ENCODE peak calls at places on chromosome 12, in nine cellular contexts. One of them, this sample, is unnamed.

GRCh38 chr12:131002271-131002670 is 48.6 kb downstream of the ADGRD1 start:
- DNase-seq in GM06990: no peak
- DNase-seq in keratinocyte: no peak
- DNase-seq in dorsolateral prefrontal cortex: no peak
- DNase-seq in tibial nerve: no peak
- DNase-seq in CD8-positive, alpha-beta T cell: no peak
- DNase-seq in stomach: no peak
- DNase-seq in choroid plexus epithelial cell: no peak
- DNase-seq in AG10803: no peak
- DNase-seq in this sample: no peak

GRCh38 chr12:43011383-43011926 is 421.9 kb upstream of the PRICKLE1 start:
- DNase-seq in keratinocyte: no peak
- DNase-seq in CD8-positive, alpha-beta T cell: no peak
- DNase-seq in choroid plexus epithelial cell: no peak
- DNase-seq in AG10803: no peak
- DNase-seq in dorsolateral prefrontal cortex: no peak
- DNase-seq in tibial nerve: no peak
- DNase-seq in stomach: no peak
- DNase-seq in GM06990: no peak
- DNase-seq in this sample: peak; percentile 5

GRCh38 chr12:47797432-47797831 is 22.3 kb downstream of the HDAC7 start:
- DNase-seq in dorsolateral prefrontal cortex: no peak
- DNase-seq in AG10803: no peak
- DNase-seq in keratinocyte: no peak
- DNase-seq in stomach: peak; percentile 49
- DNase-seq in tibial nerve: no peak
- DNase-seq in GM06990: no peak
- DNase-seq in CD8-positive, alpha-beta T cell: peak; percentile 62
- DNase-seq in choroid plexus epithelial cell: no peak
- DNase-seq in this sample: no peak

GRCh38 chr12:115323223-115323905 is 639.4 kb upstream of the TBX3 start:
- DNase-seq in CD8-positive, alpha-beta T cell: no peak
- DNase-seq in keratinocyte: peak; percentile 69
- DNase-seq in dorsolateral prefrontal cortex: no peak
- DNase-seq in AG10803: peak; percentile 81
- DNase-seq in choroid plexus epithelial cell: peak; percentile 67
- DNase-seq in GM06990: no peak
- DNase-seq in stomach: no peak
- DNase-seq in tibial nerve: no peak
- DNase-seq in this sample: peak; percentile 92

GRCh38 chr12:2265461-2266167 is 212.8 kb downstream of the CACNA1C start:
- DNase-seq in AG10803: peak; percentile 88
- DNase-seq in stomach: no peak
- DNase-seq in dorsolateral prefrontal cortex: no peak
- DNase-seq in choroid plexus epithelial cell: peak; percentile 63
- DNase-seq in tibial nerve: no peak
- DNase-seq in GM06990: no peak
- DNase-seq in CD8-positive, alpha-beta T cell: no peak
- DNase-seq in keratinocyte: no peak
- DNase-seq in this sample: peak; percentile 92

GRCh38 chr12:68565391-68565903 is 45.3 kb upstream of the RAP1B start:
- DNase-seq in keratinocyte: no peak
- DNase-seq in AG10803: peak; percentile 94
- DNase-seq in CD8-positive, alpha-beta T cell: no peak
- DNase-seq in dorsolateral prefrontal cortex: no peak
- DNase-seq in tibial nerve: no peak
- DNase-seq in choroid plexus epithelial cell: peak; percentile 88
- DNase-seq in GM06990: no peak
- DNase-seq in stomach: no peak
- DNase-seq in this sample: peak; percentile 90

GRCh38 chr12:111741235-111741812 is 25.4 kb upstream of the ALDH2 start:
- DNase-seq in GM06990: no peak
- DNase-seq in tibial nerve: no peak
- DNase-seq in choroid plexus epithelial cell: peak; percentile 56
- DNase-seq in dorsolateral prefrontal cortex: no peak
- DNase-seq in stomach: peak; percentile 43
- DNase-seq in keratinocyte: no peak
- DNase-seq in CD8-positive, alpha-beta T cell: no peak
- DNase-seq in AG10803: no peak
- DNase-seq in this sample: no peak

GRCh38 chr12:122421815-122422737 is at the start of gene CLIP1:
- DNase-seq in AG10803: peak; percentile 80
- DNase-seq in dorsolateral prefrontal cortex: peak; percentile 39
- DNase-seq in stomach: peak; percentile 72
- DNase-seq in GM06990: peak; percentile 82
- DNase-seq in keratinocyte: no peak
- DNase-seq in tibial nerve: peak; percentile 52
- DNase-seq in CD8-positive, alpha-beta T cell: peak; percentile 55
- DNase-seq in choroid plexus epithelial cell: peak; percentile 75
- DNase-seq in this sample: peak; percentile 63

DNA sequence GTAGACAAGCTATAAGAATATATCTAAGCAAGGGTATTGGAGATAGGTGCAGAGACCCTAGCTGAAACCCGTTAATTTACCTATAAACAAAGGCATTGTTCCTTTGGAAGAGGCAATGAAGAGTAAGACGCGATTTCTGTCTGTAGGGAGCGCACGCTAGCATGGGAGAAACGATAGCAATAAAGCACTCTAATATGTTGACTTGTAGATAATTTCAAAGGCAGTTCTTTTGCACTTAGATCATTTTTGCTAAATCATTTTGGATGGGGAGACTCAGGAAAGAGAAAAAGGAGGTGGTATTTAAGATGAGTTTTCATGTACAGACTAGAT is 648 bp downstream of the CCDC77 start:
- DNase-seq in GM06990: no peak
- DNase-seq in stomach: no peak
- DNase-seq in dorsolateral prefrontal cortex: no peak
- DNase-seq in keratinocyte: no peak
- DNase-seq in AG10803: peak; percentile 36
- DNase-seq in tibial nerve: no peak
- DNase-seq in choroid plexus epithelial cell: peak; percentile 65
- DNase-seq in CD8-positive, alpha-beta T cell: no peak
- DNase-seq in this sample: peak; percentile 47
- TF ChIP-seq CTCF in GM06990: peak; percentile 38
- TF ChIP-seq CTCF in stomach: no peak
- TF ChIP-seq CTCF in dorsolateral prefrontal cortex: no peak
- TF ChIP-seq CTCF in keratinocyte: peak; percentile 47
- TF ChIP-seq CTCF in AG10803: peak; percentile 57
- TF ChIP-seq CTCF in tibial nerve: no peak
- TF ChIP-seq CTCF in choroid plexus epithelial cell: peak; percentile 57
- TF ChIP-seq CTCF in CD8-positive, alpha-beta T cell: no peak
- TF ChIP-seq CTCF in this sample: peak; percentile 51

GRCh38 chr12:94644622-94645021 is 5.7 kb downstream of the TMCC3 start:
- DNase-seq in AG10803: peak; percentile 22
- DNase-seq in dorsolateral prefrontal cortex: no peak
- DNase-seq in keratinocyte: no peak
- DNase-seq in choroid plexus epithelial cell: peak; percentile 92
- DNase-seq in stomach: no peak
- DNase-seq in tibial nerve: peak; percentile 31
- DNase-seq in CD8-positive, alpha-beta T cell: no peak
- DNase-seq in GM06990: peak; percentile 45
- DNase-seq in this sample: peak; percentile 97

GRCh38 chr12:94641283-94641682 is 9.1 kb downstream of the TMCC3 start:
- DNase-seq in CD8-positive, alpha-beta T cell: no peak
- DNase-seq in choroid plexus epithelial cell: no peak
- DNase-seq in GM06990: no peak
- DNase-seq in keratinocyte: no peak
- DNase-seq in stomach: no peak
- DNase-seq in dorsolateral prefrontal cortex: no peak
- DNase-seq in tibial nerve: no peak
- DNase-seq in AG10803: no peak
- DNase-seq in this sample: no peak

GRCh38 chr12:94643585-94643984 is 6.8 kb downstream of the TMCC3 start:
- DNase-seq in keratinocyte: no peak
- DNase-seq in dorsolateral prefrontal cortex: no peak
- DNase-seq in AG10803: no peak
- DNase-seq in tibial nerve: no peak
- DNase-seq in stomach: no peak
- DNase-seq in CD8-positive, alpha-beta T cell: no peak
- DNase-seq in GM06990: no peak
- DNase-seq in choroid plexus epithelial cell: peak; percentile 31
- DNase-seq in this sample: peak; percentile 62

GRCh38 chr12:94640134-94640928 is 10.0 kb downstream of the TMCC3 start:
- DNase-seq in choroid plexus epithelial cell: peak; percentile 96
- DNase-seq in dorsolateral prefrontal cortex: no peak
- DNase-seq in AG10803: peak; percentile 30
- DNase-seq in keratinocyte: no peak
- DNase-seq in GM06990: peak; percentile 73
- DNase-seq in stomach: no peak
- DNase-seq in CD8-positive, alpha-beta T cell: no peak
- DNase-seq in tibial nerve: peak; percentile 39
- DNase-seq in this sample: peak; percentile 95

GRCh38 chr12:94644141-94644575 is 6.2 kb downstream of the TMCC3 start:
- DNase-seq in choroid plexus epithelial cell: peak; percentile 71
- DNase-seq in dorsolateral prefrontal cortex: no peak
- DNase-seq in stomach: no peak
- DNase-seq in AG10803: no peak
- DNase-seq in tibial nerve: no peak
- DNase-seq in keratinocyte: no peak
- DNase-seq in CD8-positive, alpha-beta T cell: no peak
- DNase-seq in GM06990: peak; percentile 38
- DNase-seq in this sample: peak; percentile 89
- H3K4me3 ChIP-seq in choroid plexus epithelial cell: peak overlapping the region; percentile 23
- H3K4me3 ChIP-seq in dorsolateral prefrontal cortex: no peak overlapping the region
- H3K4me3 ChIP-seq in stomach: no peak overlapping the region
- H3K4me3 ChIP-seq in AG10803: no peak overlapping the region
- H3K4me3 ChIP-seq in tibial nerve: no peak overlapping the region
- H3K4me3 ChIP-seq in keratinocyte: peak overlapping the region; percentile 36
- H3K4me3 ChIP-seq in CD8-positive, alpha-beta T cell: no peak overlapping the region
- H3K4me3 ChIP-seq in GM06990: no peak overlapping the region
- H3K4me3 ChIP-seq in this sample: peak overlapping the region; percentile 25

DNA sequence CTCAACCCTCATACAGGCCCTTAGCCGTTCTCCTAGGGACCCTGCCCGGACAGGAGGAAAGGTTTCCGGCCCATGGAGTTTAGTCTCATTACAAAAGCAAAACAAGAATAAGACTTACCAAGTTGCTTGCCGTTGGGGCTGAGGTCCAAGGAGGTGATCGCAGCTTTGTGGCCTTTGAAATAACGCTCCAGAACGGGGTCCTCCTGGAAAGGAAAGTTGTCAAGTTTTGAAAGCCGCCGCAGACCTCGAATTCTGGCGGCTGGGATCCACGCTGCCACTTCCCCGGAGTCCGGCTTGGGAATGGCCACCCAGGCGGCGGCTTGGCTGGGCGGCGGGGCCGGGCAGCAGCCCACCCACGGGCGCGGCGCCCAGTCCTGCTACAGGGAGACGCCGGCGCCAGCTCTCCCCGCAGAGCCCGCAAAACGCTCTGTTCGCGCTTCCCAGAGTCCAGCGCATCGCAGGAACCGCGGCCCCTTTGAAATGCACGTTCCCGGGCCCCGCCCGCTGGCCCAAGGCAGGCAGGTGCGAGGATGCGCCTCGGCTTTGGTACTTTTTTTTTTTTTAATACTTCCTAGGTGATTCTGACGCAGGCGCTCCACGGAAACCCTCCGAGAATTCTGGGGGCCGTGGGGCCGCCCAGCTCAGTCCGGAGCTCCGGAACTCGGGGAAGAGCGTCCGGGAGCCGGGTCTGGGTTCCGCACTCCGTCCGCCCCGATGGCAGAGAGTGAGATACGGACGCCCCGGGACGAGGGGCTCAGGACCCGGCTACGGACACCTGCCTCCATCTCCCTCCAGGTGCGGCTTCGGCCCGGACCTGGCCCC is 617 bp upstream of the GALNT4 start:
- DNase-seq in CD8-positive, alpha-beta T cell: peak; percentile 49
- DNase-seq in stomach: peak; percentile 52
- DNase-seq in tibial nerve: no peak
- DNase-seq in keratinocyte: no peak
- DNase-seq in choroid plexus epithelial cell: peak; percentile 24
- DNase-seq in GM06990: no peak
- DNase-seq in AG10803: peak; percentile 15
- DNase-seq in dorsolateral prefrontal cortex: peak; percentile 49
- DNase-seq in this sample: peak; percentile 20
- TF ChIP-seq CTCF in CD8-positive, alpha-beta T cell: no peak
- TF ChIP-seq CTCF in stomach: no peak
- TF ChIP-seq CTCF in tibial nerve: peak; percentile 34
- TF ChIP-seq CTCF in keratinocyte: no peak
- TF ChIP-seq CTCF in choroid plexus epithelial cell: no peak
- TF ChIP-seq CTCF in GM06990: no peak
- TF ChIP-seq CTCF in AG10803: no peak
- TF ChIP-seq CTCF in dorsolateral prefrontal cortex: no peak
- TF ChIP-seq CTCF in this sample: no peak

GRCh38 chr12:57553343-57554202 is 3.7 kb downstream of the KIF5A start:
- DNase-seq in GM06990: no peak
- DNase-seq in choroid plexus epithelial cell: no peak
- DNase-seq in keratinocyte: no peak
- DNase-seq in CD8-positive, alpha-beta T cell: no peak
- DNase-seq in stomach: no peak
- DNase-seq in tibial nerve: no peak
- DNase-seq in AG10803: no peak
- DNase-seq in dorsolateral prefrontal cortex: no peak
- DNase-seq in this sample: no peak

GRCh38 chr12:57552306-57552651 is 2.4 kb downstream of the KIF5A start:
- DNase-seq in choroid plexus epithelial cell: no peak
- DNase-seq in keratinocyte: no peak
- DNase-seq in CD8-positive, alpha-beta T cell: no peak
- DNase-seq in GM06990: no peak
- DNase-seq in AG10803: no peak
- DNase-seq in stomach: no peak
- DNase-seq in dorsolateral prefrontal cortex: no peak
- DNase-seq in tibial nerve: no peak
- DNase-seq in this sample: no peak

GRCh38 chr12:57554453-57554852 is 4.6 kb downstream of the KIF5A start:
- DNase-seq in dorsolateral prefrontal cortex: no peak
- DNase-seq in tibial nerve: no peak
- DNase-seq in keratinocyte: no peak
- DNase-seq in AG10803: no peak
- DNase-seq in GM06990: no peak
- DNase-seq in choroid plexus epithelial cell: no peak
- DNase-seq in CD8-positive, alpha-beta T cell: no peak
- DNase-seq in stomach: no peak
- DNase-seq in this sample: no peak

GRCh38 chr12:57551637-57552305 is 1.9 kb downstream of the KIF5A start:
- DNase-seq in stomach: no peak
- DNase-seq in CD8-positive, alpha-beta T cell: no peak
- DNase-seq in keratinocyte: no peak
- DNase-seq in dorsolateral prefrontal cortex: no peak
- DNase-seq in GM06990: no peak
- DNase-seq in AG10803: no peak
- DNase-seq in choroid plexus epithelial cell: no peak
- DNase-seq in tibial nerve: no peak
- DNase-seq in this sample: no peak

DNA sequence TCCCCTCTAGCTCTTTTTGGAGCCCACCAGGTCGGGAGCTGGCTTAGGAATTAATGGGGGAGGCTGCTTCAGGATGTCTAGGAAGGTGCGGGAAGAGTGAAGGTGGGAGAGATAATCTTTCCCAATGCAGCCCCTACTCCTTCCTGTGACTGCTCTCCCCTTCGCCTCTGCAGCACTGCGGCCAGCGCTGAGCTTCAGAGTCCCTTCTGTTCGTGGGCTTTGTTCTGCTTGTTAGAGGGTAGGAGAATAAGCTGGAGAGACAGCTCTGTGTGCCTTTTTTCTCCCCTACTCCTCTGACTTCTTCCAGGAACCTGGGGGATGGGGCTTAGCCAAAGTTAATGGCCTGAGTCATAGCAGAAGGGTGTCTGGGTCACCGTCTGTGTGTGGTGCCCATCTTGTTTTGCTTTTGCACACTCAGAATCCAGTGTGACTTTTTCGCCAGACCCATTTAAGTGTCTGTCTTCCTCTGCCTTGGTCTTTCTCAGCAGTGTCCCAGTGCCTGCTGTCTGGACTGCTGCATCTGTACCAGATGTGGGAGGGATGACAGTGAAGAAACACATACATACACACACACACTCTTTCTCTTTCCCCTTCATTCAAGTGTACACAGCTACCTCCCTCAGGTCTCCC is 3.0 kb downstream of the KIF5A start:
- DNase-seq in dorsolateral prefrontal cortex: no peak
- DNase-seq in tibial nerve: no peak
- DNase-seq in GM06990: no peak
- DNase-seq in CD8-positive, alpha-beta T cell: no peak
- DNase-seq in keratinocyte: no peak
- DNase-seq in stomach: no peak
- DNase-seq in AG10803: peak; percentile 46
- DNase-seq in choroid plexus epithelial cell: peak; percentile 16
- DNase-seq in this sample: peak; percentile 28
- H3K4me3 ChIP-seq in dorsolateral prefrontal cortex: peak overlapping the region; percentile 91
- H3K4me3 ChIP-seq in tibial nerve: no peak overlapping the region
- H3K4me3 ChIP-seq in GM06990: no peak overlapping the region
- H3K4me3 ChIP-seq in CD8-positive, alpha-beta T cell: no peak overlapping the region
- H3K4me3 ChIP-seq in keratinocyte: no peak overlapping the region
- H3K4me3 ChIP-seq in stomach: no peak overlapping the region
- H3K4me3 ChIP-seq in AG10803: no peak overlapping the region
- H3K4me3 ChIP-seq in choroid plexus epithelial cell: no peak overlapping the region
- H3K4me3 ChIP-seq in this sample: no peak overlapping the region

This sample was measured in fibroblast of mammary gland.